ENCODE peak calls at places on chromosome 10, in ten cellular contexts. X, K, A, B, Y, G, L, T, N and M are unnamed samples.

GRCh38 chr10:51937736-51938135 is 238.3 kb upstream of the CSTF2T start:
- DNase-seq in Y (no peak), T (no peak), B (no peak), X (no peak), G (no peak), N (peak), A (peak), K (no peak), L (no peak), M (no peak)

GRCh38 chr10:7969623-7970022 is 84.9 kb upstream of the GATA3 start:
- DNase-seq in N (no peak), A (no peak), B (no peak), T (no peak), G (no peak), X (no peak), K (no peak), Y (no peak), L (no peak), M (no peak)

GRCh38 chr10:23917251-23917908 is 291.6 kb upstream of the KIAA1217 start:
- DNase-seq in G (no peak), A (no peak), Y (no peak), X (no peak), L (no peak), N (no peak), K (no peak), B (no peak), T (no peak), M (no peak)

GRCh38 chr10:120477006-120477722 is 20.1 kb downstream of the PLPP4 start:
- DNase-seq in N (peak), Y (no peak), L (no peak), X (no peak), T (no peak), B (no peak), A (no peak), K (no peak), G (no peak), M (no peak)

GRCh38 chr10:7773845-7774801 is 13.7 kb downstream of the KIN start:
- DNase-seq in X (no peak), B (no peak), A (no peak), K (no peak), L (no peak), G (no peak), N (no peak), T (no peak), Y (no peak), M (no peak)

GRCh38 chr10:118569241-118569881 is 26.1 kb downstream of the PRLHR start:
- DNase-seq in T (no peak), Y (no peak), A (peak), K (no peak), N (peak), X (no peak), G (no peak), B (no peak), L (no peak), M (no peak)

GRCh38 chr10:58385784-58386112 is 538 bp downstream of the TFAM start:
- DNase-seq in A (peak), K (no peak), Y (peak), X (no peak), N (peak), B (peak), G (peak), L (no peak), T (no peak), M (no peak)

GRCh38 chr10:80459047-80459865 is 5.1 kb downstream of the TSPAN14 start:
- DNase-seq in B (peak), A (no peak), N (peak), Y (peak), T (peak), X (peak), G (peak), K (peak), L (peak), M (peak)

GRCh38 chr10:124032982-124033886 is 60.2 kb downstream of the CHST15 start:
- DNase-seq in K (peak), N (peak), T (no peak), B (no peak), A (peak), Y (no peak), X (no peak), G (no peak), L (no peak), M (no peak)

GRCh38 chr10:130807096-130807495 is 504.4 kb downstream of the TCERG1L start:
- DNase-seq in G (no peak), B (no peak), T (no peak), Y (no peak), A (no peak), X (no peak), N (no peak), K (no peak), L (no peak), M (no peak)

GRCh38 chr10:31123946-31124345 is 92.3 kb upstream of the ZNF438 start:
- DNase-seq in L (no peak), N (no peak), Y (no peak), T (no peak), K (no peak), X (no peak), B (no peak), A (no peak), G (no peak), M (no peak)

GRCh38 chr10:94062611-94063010 is 68.9 kb downstream of the PLCE1 start:
- DNase-seq in T (no peak), A (no peak), G (no peak), L (no peak), N (no peak), B (no peak), X (no peak), Y (no peak), K (no peak), M (no peak)